ENCODE peak calls at places on chromosomes 5 and 9, in eight cellular contexts. V is HCT116, S is fibroblast of pulmonary artery, G is skeletal muscle cell, J is ovary, O is A673, K is transverse colon, U is pancreas. R is an unnamed sample.

GRCh38 chr5:9544056-9544455 is 1.8 kb downstream of the SEMA5A start:
- DNase-seq in V (no peak), S (no peak), G (no peak), J (no peak), O (no peak), K (no peak), U (no peak), R (peak)

GRCh38 chr5:96297867-96298266 is 135.2 kb downstream of the PCSK1 start:
- DNase-seq in V (no peak), S (peak), G (peak), J (no peak), O (no peak), K (no peak), U (no peak), R (peak)

GRCh38 chr9:13127164-13127563 is 152.3 kb downstream of the MPDZ start:
- DNase-seq in V (no peak), S (no peak), G (no peak), J (no peak), O (no peak), K (no peak), U (no peak), R (no peak)

GRCh38 chr9:38144421-38144820 is 75.4 kb upstream of the SHB start:
- DNase-seq in V (no peak), S (peak), G (peak), J (no peak), O (no peak), K (no peak), U (no peak), R (peak)

GRCh38 chr9:98652741-98653140 is 56.0 kb downstream of the GABBR2 start:
- DNase-seq in V (no peak), S (no peak), G (no peak), J (no peak), O (no peak), K (no peak), U (no peak), R (no peak)

GRCh38 chr5:73140801-73141200 is 20.4 kb downstream of the TMEM171 start:
- DNase-seq in V (no peak), S (no peak), G (no peak), J (no peak), O (no peak), K (no peak), U (no peak), R (no peak)

GRCh38 chr5:116686438-116686837 is 111.8 kb upstream of the SEMA6A start:
- DNase-seq in V (no peak), S (no peak), G (no peak), J (no peak), O (no peak), K (no peak), U (no peak), R (no peak)

GRCh38 chr5:57779383-57780223 is 297.0 kb upstream of the ACTBL2 start:
- DNase-seq in V (peak), S (peak), G (no peak), J (peak), O (peak), K (no peak), U (no peak), R (peak)

GRCh38 chr5:115196161-115196560 is 26.5 kb upstream of the TRIM36 start:
- DNase-seq in V (no peak), S (no peak), G (no peak), J (no peak), O (no peak), K (no peak), U (no peak), R (no peak)

GRCh38 chr5:17154211-17154996 is 63.0 kb upstream of the BASP1 start:
- DNase-seq in V (no peak), S (peak), G (peak), J (no peak), O (no peak), K (no peak), U (no peak), R (peak)

GRCh38 chr9:136646827-136647711 is 15.6 kb upstream of the EGFL7 start:
- DNase-seq in V (no peak), S (no peak), G (no peak), J (no peak), O (no peak), K (no peak), U (peak), R (no peak)

GRCh38 chr5:150073086-150073625 is 13.2 kb downstream of the CSF1R start:
- DNase-seq in V (no peak), S (no peak), G (no peak), J (no peak), O (no peak), K (peak), U (no peak), R (no peak)

GRCh38 chr9:131290039-131290766 is 680 bp downstream of the PLPP7 start:
- DNase-seq in V (no peak), S (no peak), G (no peak), J (no peak), O (no peak), K (no peak), U (no peak), R (no peak)

GRCh38 chr9:135009711-135010362 is 77.6 kb upstream of the OLFM1 start:
- DNase-seq in V (peak), S (no peak), G (no peak), J (no peak), O (no peak), K (no peak), U (no peak), R (no peak)

GRCh38 chr5:180806351-180807011 is 3.9 kb upstream of the MGAT1 start:
- DNase-seq in V (no peak), S (no peak), G (no peak), J (peak), O (no peak), K (no peak), U (no peak), R (no peak)

GRCh38 chr9:133709716-133710571 is 28.2 kb downstream of the SARDH start:
- DNase-seq in V (no peak), S (no peak), G (no peak), J (peak), O (no peak), K (no peak), U (peak), R (no peak)

GRCh38 chr5:76601470-76601869 is 21.7 kb downstream of the F2RL2 start:
- DNase-seq in V (peak), S (peak), G (peak), J (no peak), O (peak), K (no peak), U (no peak), R (peak)

GRCh38 chr9:69549310-69550202 is 122.6 kb downstream of the APBA1 start:
- DNase-seq in V (peak), S (peak), G (no peak), J (no peak), O (peak), K (no peak), U (no peak), R (peak)

DNA sequence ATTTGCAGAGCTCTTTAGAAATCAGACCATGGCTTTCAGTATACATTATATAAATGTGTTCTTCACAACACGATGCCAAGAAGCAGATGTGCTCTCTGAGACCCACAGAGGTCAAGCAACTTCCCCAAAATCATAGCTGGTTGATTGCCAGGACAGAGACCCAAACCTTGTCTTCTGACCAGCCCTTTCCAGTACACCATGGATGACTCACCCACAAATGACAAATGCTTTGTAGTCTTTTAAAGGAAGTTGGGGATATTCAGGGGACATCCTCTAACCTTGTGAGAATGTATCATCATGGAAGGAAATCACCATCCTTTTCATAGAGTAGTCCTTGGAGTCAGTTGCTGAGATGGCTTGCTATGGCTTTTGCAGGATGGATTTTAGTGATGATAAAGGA is 30.1 kb downstream of the ZNF462 start:
- DNase-seq in V (peak), S (peak), G (no peak), J (no peak), O (peak), K (no peak), U (no peak), R (peak)
- H3K4me3 ChIP-seq in V (peak), S (no peak), G (no peak), J (no peak), O (no peak), K (no peak), U (no peak), R (peak)

DNA sequence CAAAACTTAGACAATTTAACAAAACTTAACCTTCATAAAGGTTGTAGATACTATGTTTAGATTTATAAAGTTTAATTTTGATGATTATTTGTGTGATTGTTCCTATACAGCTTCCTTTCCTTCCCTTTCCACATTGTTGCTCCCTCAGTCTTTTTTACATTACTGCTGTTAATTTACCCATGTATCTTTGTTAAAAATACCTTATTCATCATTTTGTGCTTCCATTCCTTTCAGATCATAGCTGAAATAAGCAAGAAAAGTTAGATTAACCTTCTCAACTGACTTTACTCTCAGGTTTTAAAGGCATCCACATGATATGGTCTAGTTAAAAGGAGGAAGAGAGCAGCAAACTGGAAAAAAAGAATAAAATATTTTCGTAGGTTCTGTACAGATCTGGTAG is 2.0 kb downstream of the SMAD5 start:
- DNase-seq in V (no peak), S (no peak), G (no peak), J (no peak), O (no peak), K (no peak), U (no peak), R (no peak)
- H3K4me3 ChIP-seq in V (no peak), S (peak), G (peak), J (peak), O (peak), K (no peak), U (peak), R (peak)

DNA sequence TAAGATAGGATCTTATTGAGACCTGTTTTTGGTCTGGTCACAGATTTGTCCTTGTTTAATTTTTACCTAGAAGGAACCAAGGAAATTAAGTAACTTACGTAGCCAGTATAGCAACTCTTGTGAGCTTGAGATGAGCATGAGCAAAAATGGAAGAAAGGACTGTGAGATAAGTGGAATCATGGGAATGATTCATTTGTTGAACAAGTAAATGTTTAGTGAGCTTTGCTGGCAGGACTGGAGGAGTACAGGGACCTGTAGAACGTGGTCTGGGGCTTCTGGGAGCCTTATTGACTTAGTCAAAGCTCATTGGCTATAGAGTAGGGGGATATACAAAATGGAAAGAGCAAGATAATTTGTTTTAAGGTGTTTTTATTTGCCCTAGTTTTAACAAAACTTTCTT is 3.0 kb downstream of the RAD23B start:
- DNase-seq in V (no peak), S (no peak), G (no peak), J (no peak), O (no peak), K (no peak), U (no peak), R (no peak)
- H3K4me3 ChIP-seq in V (peak), S (peak), G (peak), J (peak), O (peak), K (peak), U (peak), R (peak)

GRCh38 chr5:178163772-178164735 is 10.4 kb upstream of the NHP2 start:
- DNase-seq in V (peak), S (peak), G (no peak), J (peak), O (peak), K (peak), U (peak), R (peak)
- H3K4me3 ChIP-seq in V (peak), S (no peak), G (peak), J (no peak), O (peak), K (no peak), U (peak), R (no peak)

GRCh38 chr9:21683484-21684175 is 118.8 kb upstream of the MTAP start:
- DNase-seq in V (no peak), S (peak), G (no peak), J (no peak), O (no peak), K (no peak), U (no peak), R (no peak)
- H3K4me3 ChIP-seq in V (no peak), S (no peak), G (no peak), J (no peak), O (no peak), K (no peak), U (no peak), R (no peak)

DNA sequence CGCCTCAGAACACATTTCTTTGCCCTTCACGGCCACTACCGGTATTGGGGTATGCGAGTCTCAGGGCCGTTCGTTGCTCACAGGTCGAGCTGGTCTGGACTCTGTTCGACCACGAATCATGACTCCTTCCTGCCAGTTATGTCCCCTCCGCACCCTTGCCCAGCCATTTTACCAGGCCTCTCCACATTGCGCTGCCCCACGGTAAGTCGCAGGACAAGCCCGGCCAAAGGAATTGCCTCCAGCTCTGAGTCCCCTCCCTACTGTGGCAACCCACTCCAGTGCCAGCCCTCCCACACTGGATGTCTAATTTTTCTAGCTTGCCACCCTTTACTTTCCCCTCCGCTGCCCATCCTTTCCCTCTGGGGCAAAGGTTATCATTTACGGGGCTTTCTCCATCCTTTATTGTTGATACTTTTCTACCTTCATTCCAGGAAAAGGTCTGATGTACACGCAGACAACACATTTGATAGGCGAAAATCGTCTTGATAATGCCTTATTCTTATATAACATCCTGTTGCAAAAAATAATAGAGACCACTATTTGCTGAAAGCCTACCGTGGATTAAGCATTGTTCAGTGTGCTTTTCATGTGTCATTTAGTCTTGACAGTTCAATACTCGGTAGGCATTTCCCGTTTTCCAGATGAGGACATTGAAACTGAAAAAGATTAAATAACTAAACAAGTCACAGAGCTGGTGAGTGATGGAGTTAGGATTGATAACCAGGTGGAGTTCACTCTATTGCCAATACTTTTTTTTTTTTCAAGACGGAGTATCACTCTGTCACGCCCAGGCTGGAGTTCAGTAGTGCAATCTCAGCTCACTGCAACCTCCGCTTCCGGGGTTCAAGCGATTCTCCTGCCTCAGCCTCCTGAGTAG is 958 bp upstream of the HSPA5 start:
- DNase-seq in V (no peak), S (no peak), G (no peak), J (no peak), O (peak), K (peak), U (peak), R (no peak)
- H3K4me3 ChIP-seq in V (peak), S (peak), G (peak), J (peak), O (peak), K (peak), U (peak), R (peak)